ENCODE peak calls at places on chromosome 7, in five cellular contexts. C, U, E, M and X are unnamed samples.

GRCh38 chr7:26292768-26293560 is 1.3 kb downstream of the SNX10 start:
- DNase-seq in C (no peak), E (no peak), U (no peak), M (peak), X (no peak)

GRCh38 chr7:129969881-129970446 is 17.2 kb upstream of the UBE2H start:
- DNase-seq in E (no peak), U (no peak), C (no peak), M (no peak), X (no peak)

GRCh38 chr7:90629306-90629918 is 33.3 kb downstream of the CDK14 start:
- DNase-seq in M (peak), C (no peak), U (no peak), E (peak), X (peak)

GRCh38 chr7:77655836-77656455 is 40.3 kb upstream of the RSBN1L start:
- DNase-seq in C (no peak), U (no peak), E (no peak), M (no peak), X (no peak)

GRCh38 chr7:897771-898376 is 21.5 kb downstream of the GET4 start:
- DNase-seq in U (peak), M (no peak), C (no peak), E (no peak), X (no peak)

GRCh38 chr7:80199072-80199471 is 64.4 kb downstream of the GNAI1 start:
- DNase-seq in M (no peak), U (no peak), C (no peak), E (no peak), X (no peak)

GRCh38 chr7:44867073-44867990 is 18.0 kb downstream of the PURB start:
- DNase-seq in M (no peak), U (peak), C (no peak), E (no peak), X (peak)

GRCh38 chr7:152180587-152180986 is 155.1 kb downstream of the GALNT11 start:
- DNase-seq in U (no peak), M (no peak), E (no peak), C (no peak), X (no peak)

GRCh38 chr7:80018941-80019808 is 115.5 kb upstream of the GNAI1 start:
- DNase-seq in E (no peak), C (no peak), M (peak), U (peak), X (peak)

GRCh38 chr7:105680505-105681187 is 99.4 kb upstream of the EFCAB10 start:
- DNase-seq in U (no peak), E (no peak), C (no peak), M (no peak), X (peak)

GRCh38 chr7:138559448-138559847 is 99.4 kb downstream of the TRIM24 start:
- DNase-seq in M (no peak), C (no peak), E (no peak), U (no peak), X (no peak)

GRCh38 chr7:95190515-95190914 is 133.8 kb downstream of the PON1 start:
- DNase-seq in C (no peak), U (no peak), M (no peak), E (no peak), X (no peak)

GRCh38 chr7:30249316-30249715 is 35.1 kb upstream of the ZNRF2 start:
- DNase-seq in U (no peak), C (no peak), E (no peak), M (no peak), X (no peak)

GRCh38 chr7:100506356-100506930 is 22.7 kb downstream of the NYAP1 start:
- DNase-seq in C (no peak), U (no peak), E (no peak), M (no peak), X (no peak)

GRCh38 chr7:21293771-21294170 is 134.1 kb upstream of the SP4 start:
- DNase-seq in E (no peak), M (no peak), U (no peak), C (no peak), X (no peak)

GRCh38 chr7:98051118-98051744 is 55.4 kb upstream of the LMTK2 start:
- DNase-seq in U (no peak), C (peak), E (peak), M (peak), X (no peak)

GRCh38 chr7:27168265-27168947 is 3.1 kb upstream of the HOXA9 start:
- DNase-seq in C (no peak), U (no peak), E (no peak), M (no peak), X (no peak)

GRCh38 chr7:50411333-50412028 is 38.7 kb downstream of the FIGNL1 start:
- DNase-seq in M (no peak), U (no peak), C (no peak), E (peak), X (no peak)

GRCh38 chr7:102287465-102288146 is 938 bp downstream of the SH2B2 start:
- DNase-seq in C (no peak), M (peak), U (peak), E (no peak), X (no peak)

GRCh38 chr7:149719912-149720335 is 53.5 kb downstream of the ZNF467 start:
- DNase-seq in C (no peak), M (no peak), E (no peak), U (peak), X (no peak)